ENCODE peak calls at places on chromosomes 2 and 18, in eight cellular contexts. A, Z, V, S, X, H, B and U are unnamed samples.

GRCh38 chr2:67451086-67451832 is 54.1 kb downstream of the ETAA1 start:
- DNase-seq in V (peak), H (no peak), S (no peak), Z (no peak), A (no peak), B (no peak), X (peak), U (no peak)

GRCh38 chr2:119230630-119231185 is 7.1 kb downstream of the STEAP3 start:
- DNase-seq in A (no peak), X (no peak), B (no peak), V (no peak), Z (no peak), S (no peak), H (no peak), U (no peak)

GRCh38 chr18:48845174-48845573 is 105.6 kb downstream of the SMAD7 start:
- DNase-seq in Z (no peak), X (no peak), S (no peak), A (no peak), V (no peak), B (no peak), H (no peak), U (no peak)

GRCh38 chr2:62029910-62030309 is 124.4 kb downstream of the COMMD1 start:
- DNase-seq in Z (no peak), H (no peak), V (no peak), X (no peak), A (no peak), S (no peak), B (no peak), U (no peak)

GRCh38 chr2:6999161-6999877 is 82.1 kb downstream of the RNF144A start:
- DNase-seq in Z (no peak), S (no peak), X (no peak), B (no peak), H (peak), V (no peak), A (no peak), U (no peak)

GRCh38 chr2:23915327-23915726 is 11.6 kb downstream of the ATAD2B start:
- DNase-seq in X (no peak), A (no peak), Z (no peak), S (no peak), V (no peak), B (no peak), H (no peak), U (no peak)

GRCh38 chr2:133418671-133419070 is 149.6 kb downstream of the NCKAP5 start:
- DNase-seq in H (no peak), S (no peak), X (peak), B (no peak), Z (no peak), A (no peak), V (no peak), U (no peak)

GRCh38 chr2:132424526-132425121 is 8.0 kb downstream of the GPR39 start:
- DNase-seq in H (no peak), Z (no peak), X (peak), S (no peak), A (no peak), V (no peak), B (no peak), U (no peak)

GRCh38 chr2:54724150-54724559 is 693 bp downstream of the EML6 start:
- DNase-seq in S (no peak), Z (no peak), B (no peak), A (no peak), V (no peak), H (no peak), X (peak), U (no peak)

GRCh38 chr2:58680938-58681337 is 439.8 kb upstream of the FANCL start:
- DNase-seq in X (no peak), B (no peak), V (no peak), A (no peak), H (no peak), Z (no peak), S (no peak), U (no peak)

GRCh38 chr2:39732492-39732891 is 46.6 kb downstream of the THUMPD2 start:
- DNase-seq in X (peak), V (no peak), A (no peak), B (no peak), S (no peak), H (no peak), Z (no peak), U (no peak)

GRCh38 chr2:223235986-223236385 is 184.0 kb downstream of the KCNE4 start:
- DNase-seq in X (peak), S (no peak), B (no peak), V (no peak), Z (no peak), A (no peak), H (no peak), U (no peak)

GRCh38 chr2:170761572-170761971 is 8.6 kb upstream of the ERICH2 start:
- DNase-seq in Z (no peak), V (no peak), X (no peak), A (no peak), H (no peak), B (no peak), S (no peak), U (no peak)

GRCh38 chr2:45982096-45982495 is 315.1 kb upstream of the EPAS1 start:
- DNase-seq in Z (no peak), V (no peak), H (no peak), B (no peak), S (no peak), X (no peak), A (no peak), U (no peak)

GRCh38 chr2:174027956-174028355 is 62.8 kb upstream of the SP3 start:
- DNase-seq in Z (no peak), A (no peak), B (no peak), X (no peak), H (no peak), V (no peak), S (no peak), U (no peak)

GRCh38 chr18:9000736-9001135 is 101.8 kb upstream of the NDUFV2 start:
- DNase-seq in V (no peak), H (no peak), X (peak), Z (no peak), B (no peak), S (no peak), A (no peak), U (no peak)

GRCh38 chr2:241885701-241886643 is 16.4 kb downstream of the RTP5 start:
- DNase-seq in B (no peak), V (no peak), A (no peak), S (no peak), H (no peak), Z (no peak), X (no peak), U (no peak)

GRCh38 chr2:62857139-62857931 is 151.8 kb downstream of the EHBP1 start:
- DNase-seq in X (no peak), H (no peak), A (no peak), V (no peak), Z (no peak), S (no peak), B (no peak), U (no peak)

GRCh38 chr2:81467096-81467495 is 1162.5 kb upstream of the LRRTM1 start:
- DNase-seq in X (no peak), H (no peak), B (no peak), A (no peak), Z (no peak), V (no peak), S (no peak), U (no peak)